ENCODE peak calls at places on chromosomes 16 and 17, in six cellular contexts. G, E, D, B, O and R are unnamed samples.
A peak's percentile ranks its signal among the peaks of the same experiment; 100 is the strongest.

GRCh38 chr17:48057626-48058025 is 9.5 kb downstream of the NFE2L1 start:
- DNase-seq in B (no peak), G (no peak), D (no peak), O (no peak), E (no peak), R (no peak)

GRCh38 chr17:80295146-80295545 is 34.5 kb downstream of the RNF213 start:
- DNase-seq in E (no peak), D (no peak), G (no peak), B (no peak), O (no peak), R (no peak)

GRCh38 chr16:55759983-55760664 is 72.8 kb downstream of the CES1 start:
- DNase-seq in B (peak; percentile 32), O (no peak), D (no peak), E (no peak), G (no peak), R (no peak)

GRCh38 chr17:77318491-77319210 is 177.9 kb downstream of the SEC14L1 start:
- DNase-seq in B (no peak), D (no peak), E (peak; percentile 71), O (peak; percentile 57), G (no peak), R (no peak)

GRCh38 chr17:6027342-6028024 is 42.7 kb upstream of the WSCD1 start:
- DNase-seq in E (no peak), B (no peak), O (no peak), G (no peak), D (no peak), R (no peak)

GRCh38 chr16:89656435-89657121 is 930 bp downstream of the CHMP1A start:
- DNase-seq in O (no peak), B (no peak), G (no peak), E (no peak), D (no peak), R (peak; percentile 56)

GRCh38 chr17:13002761-13003453 is 14.9 kb downstream of the ELAC2 start:
- DNase-seq in G (peak; percentile 76), D (peak; percentile 44), B (peak; percentile 70), E (peak; percentile 77), O (peak; percentile 86), R (peak; percentile 23)

GRCh38 chr17:27218041-27218440 is 75.9 kb upstream of the WSB1 start:
- DNase-seq in O (no peak), B (no peak), E (no peak), G (no peak), D (peak; percentile 23), R (no peak)

GRCh38 chr16:16067127-16067526 is 117.7 kb downstream of the ABCC1 start:
- DNase-seq in O (no peak), B (no peak), D (no peak), G (no peak), E (no peak), R (no peak)

GRCh38 chr16:55697867-55698266 is 42.1 kb downstream of the SLC6A2 start:
- DNase-seq in O (no peak), D (no peak), B (no peak), G (no peak), E (no peak), R (no peak)

GRCh38 chr16:2284001-2284770 is 16.3 kb upstream of the RNPS1 start:
- DNase-seq in O (no peak), G (no peak), D (no peak), B (no peak), E (peak; percentile 60), R (no peak)

GRCh38 chr17:57187391-57187790 is 68.9 kb upstream of the MSI2 start:
- DNase-seq in O (no peak), G (no peak), E (no peak), B (no peak), D (no peak), R (no peak)

GRCh38 chr17:7042507-7043194 is 1.2 kb downstream of the SLC16A11 start:
- DNase-seq in B (no peak), G (peak; percentile 53), E (no peak), O (no peak), D (peak; percentile 2), R (peak; percentile 45)
- H3K4me3 ChIP-seq in B (peak overlapping the region; percentile 30), G (peak overlapping the region; percentile 53), E (peak overlapping the region; percentile 55), O (no peak overlapping the region), D (no peak overlapping the region), R (peak overlapping the region; percentile 60)

DNA sequence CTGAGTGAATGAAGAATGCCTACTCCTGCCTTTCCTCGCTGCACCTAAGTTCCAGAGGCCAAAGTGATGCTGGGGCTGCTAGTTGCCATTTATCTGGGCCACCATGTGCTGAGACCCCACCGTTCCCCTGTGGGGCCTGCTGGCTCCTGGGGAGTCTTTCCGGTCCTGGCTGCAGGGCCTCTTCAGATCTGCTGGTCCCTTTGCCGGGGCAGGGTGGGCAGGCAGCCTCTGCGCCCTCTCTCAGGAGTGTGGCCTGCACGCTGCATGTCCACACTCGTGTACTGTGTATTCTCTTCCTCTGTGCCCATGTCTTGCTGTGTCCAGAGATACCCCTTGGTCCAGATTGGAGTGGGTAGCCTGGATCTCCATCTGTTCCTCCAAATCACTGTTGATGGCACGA is 151.8 kb upstream of the MED13 start:
- DNase-seq in O (no peak), B (no peak), E (no peak), G (no peak), D (no peak), R (no peak)
- H3K9me3 ChIP-seq in O (no peaks in the 10 kb centered on the region), B (no peaks in the 10 kb centered on the region), E (no peaks in the 10 kb centered on the region), G (no peaks in the 10 kb centered on the region), D (no peaks in the 10 kb centered on the region), R (no peaks in the 10 kb centered on the region)

GRCh38 chr17:39677072-39677471 is 8.8 kb downstream of the PNMT start:
- DNase-seq in O (no peak), G (peak; percentile 34), E (no peak), D (no peak), B (no peak), R (no peak)
- H3K4me1 ChIP-seq in O (no peaks in the 10 kb centered on the region), G (peaks cover 18% of the 10 kb centered on the region), E (peaks cover 24% of the 10 kb centered on the region), D (no peaks in the 10 kb centered on the region), B (peaks cover 19% of the 10 kb centered on the region), R (peaks cover 67% of the 10 kb centered on the region)

DNA sequence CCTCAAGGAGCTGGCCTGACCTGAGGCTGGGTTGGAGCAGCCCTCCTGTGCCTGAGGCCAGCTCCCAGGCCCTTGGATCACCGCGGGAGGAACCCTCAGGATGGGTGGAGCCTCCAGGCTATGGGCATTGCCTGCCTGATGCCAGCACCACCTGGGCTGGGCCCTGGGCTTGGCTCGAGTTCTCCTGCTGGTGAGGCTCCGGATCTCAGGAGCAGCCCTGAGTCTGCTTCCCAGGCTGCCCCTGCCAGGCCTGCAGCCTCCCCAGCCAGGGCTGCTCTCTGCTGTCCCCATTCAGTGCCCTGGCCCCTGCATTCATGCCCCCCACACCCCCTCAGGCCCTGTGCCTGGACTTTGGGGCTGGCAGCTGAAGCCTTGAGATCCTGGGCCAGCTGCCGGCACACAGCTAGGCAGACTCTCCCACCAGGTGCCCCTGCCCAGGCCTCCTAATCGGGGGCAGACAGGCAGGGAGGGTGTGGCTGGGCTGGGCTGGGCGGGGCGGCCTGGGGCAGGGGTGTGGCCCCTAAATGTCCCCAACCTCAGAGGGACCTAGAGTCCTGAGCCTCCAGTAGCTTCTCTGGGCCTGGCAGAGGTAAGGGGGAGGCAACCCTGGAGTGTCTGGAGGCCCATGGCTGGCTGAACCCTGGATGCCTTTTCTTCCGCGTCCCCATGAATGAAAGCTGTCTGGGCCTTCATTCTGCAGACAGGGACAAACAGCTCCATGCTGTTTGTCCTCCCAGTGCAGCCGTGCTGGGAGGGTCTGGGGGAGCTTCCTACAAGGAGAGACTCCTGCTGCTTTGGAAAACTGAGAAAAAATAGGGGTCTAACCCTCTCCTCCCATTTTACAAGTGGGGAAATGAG is 1.1 kb upstream of the PIGQ start:
- DNase-seq in E (no peak), O (no peak), B (no peak), D (no peak), G (no peak), R (no peak)
- H3K4me3 ChIP-seq in E (peak overlapping the region; percentile 85), O (no peak overlapping the region), B (no peak overlapping the region), D (peak overlapping the region; percentile 76), G (peak overlapping the region; percentile 85), R (peak overlapping the region; percentile 72)